ENCODE peak calls at places on chromosomes 2 and 18, in five cellular contexts. X is caudate nucleus; J is ecto neural progenitor cell; N is effector CD8-positive, alpha-beta T cell; W is stimulated activated CD8-positive, alpha-beta memory T cell treated with anti-CD3 and anti-CD28 coated beads, Interleukin-4, amount 100 ng/mL, for 48 hours. L is an unnamed sample.

GRCh38 chr2:42923632-42924425 is 131.4 kb upstream of the HAAO start:
- DNase-seq in X (no peak), J (no peak), N (no peak), W (no peak), L (no peak)

GRCh38 chr2:74493546-74493945 is 5.9 kb downstream of the LBX2 start:
- DNase-seq in X (no peak), J (no peak), N (no peak), W (no peak), L (no peak)

GRCh38 chr2:167135691-167136090 is 247.4 kb downstream of the XIRP2 start:
- DNase-seq in X (no peak), J (no peak), N (no peak), W (no peak), L (peak)

GRCh38 chr18:27899893-27900292 is 277.0 kb downstream of the CDH2 start:
- DNase-seq in X (no peak), J (no peak), N (no peak), W (no peak), L (no peak)

GRCh38 chr2:36416370-36417165 is 61.0 kb downstream of the CRIM1 start:
- DNase-seq in X (no peak), J (no peak), N (no peak), W (no peak), L (no peak)

GRCh38 chr2:6866239-6866745 is 585 bp upstream of the CMPK2 start:
- DNase-seq in X (no peak), J (peak), N (no peak), W (no peak), L (peak)

GRCh38 chr2:222670191-222671038 is 1.0 kb upstream of the MOGAT1 start:
- DNase-seq in X (no peak), J (no peak), N (no peak), W (no peak), L (no peak)

GRCh38 chr2:189954989-189955388 is 107.5 kb downstream of the MSTN start:
- DNase-seq in X (no peak), J (no peak), N (no peak), W (no peak), L (no peak)

GRCh38 chr18:26405190-26405781 is 143.1 kb downstream of the KCTD1 start:
- DNase-seq in X (peak), J (no peak), N (no peak), W (no peak), L (peak)

GRCh38 chr2:220847587-220847986 is 724.5 kb downstream of the EPHA4 start:
- DNase-seq in X (no peak), J (no peak), N (no peak), W (no peak), L (peak)

L was measured in RPMI7951.